ENCODE peak calls at places on chromosome 1, in nine cellular contexts. G, D, I, B, O, L, P, K and H are unnamed samples.

GRCh38 chr1:11000526-11000925 is 11.9 kb upstream of the TARDBP start:
- DNase-seq in G (no peak), D (no peak), I (no peak), B (no peak), O (no peak), L (no peak), P (no peak), K (no peak), H (no peak)

GRCh38 chr1:203041351-203041932 is 15.2 kb downstream of the PPFIA4 start:
- DNase-seq in G (no peak), D (no peak), I (no peak), B (no peak), O (no peak), L (no peak), P (no peak), K (no peak), H (no peak)

GRCh38 chr1:214551052-214551435 is 358 bp downstream of the PTPN14 start:
- DNase-seq in G (no peak), D (no peak), I (no peak), B (no peak), O (peak), L (no peak), P (peak), K (no peak), H (no peak)

GRCh38 chr1:208950206-208950605 is 633.3 kb upstream of the CAMK1G start:
- DNase-seq in G (no peak), D (no peak), I (no peak), B (no peak), O (no peak), L (no peak), P (no peak), K (no peak), H (no peak)

GRCh38 chr1:206867716-206868115 is 2.3 kb downstream of the IL20 start:
- DNase-seq in G (no peak), D (no peak), I (no peak), B (no peak), O (no peak), L (peak), P (no peak), K (no peak), H (no peak)

GRCh38 chr1:236994450-236994849 is 9.8 kb downstream of the MT1HL1 start:
- DNase-seq in G (no peak), D (no peak), I (no peak), B (no peak), O (no peak), L (no peak), P (no peak), K (no peak), H (no peak)

GRCh38 chr1:153796786-153797659 is 21.8 kb downstream of the SLC27A3 start:
- DNase-seq in G (no peak), D (peak), I (no peak), B (peak), O (no peak), L (peak), P (peak), K (peak), H (peak)

GRCh38 chr1:31785020-31785946 is 21.1 kb upstream of the ADGRB2 start:
- DNase-seq in G (no peak), D (no peak), I (no peak), B (no peak), O (peak), L (no peak), P (no peak), K (no peak), H (no peak)

GRCh38 chr1:205144751-205145150 is 23.0 kb upstream of the RBBP5 start:
- DNase-seq in G (no peak), D (no peak), I (no peak), B (no peak), O (no peak), L (peak), P (no peak), K (no peak), H (no peak)

GRCh38 chr1:92851729-92852128 is 19.9 kb downstream of the RPL5 start:
- DNase-seq in G (no peak), D (no peak), I (no peak), B (no peak), O (no peak), L (no peak), P (no peak), K (no peak), H (no peak)

GRCh38 chr1:27491748-27492700 is 2.1 kb upstream of the WASF2 start:
- DNase-seq in G (no peak), D (no peak), I (no peak), B (peak), O (peak), L (no peak), P (peak), K (no peak), H (peak)

GRCh38 chr1:6083385-6083784 is 37.7 kb downstream of the KCNAB2 start:
- DNase-seq in G (no peak), D (no peak), I (no peak), B (no peak), O (peak), L (no peak), P (no peak), K (no peak), H (no peak)

GRCh38 chr1:176545034-176545639 is 82.2 kb downstream of the PAPPA2 start:
- DNase-seq in G (no peak), D (no peak), I (no peak), B (no peak), O (no peak), L (no peak), P (no peak), K (no peak), H (no peak)

GRCh38 chr1:33346921-33347649 is 26.2 kb upstream of the A3GALT2 start:
- DNase-seq in G (peak), D (peak), I (peak), B (no peak), O (no peak), L (peak), P (no peak), K (no peak), H (no peak)

GRCh38 chr1:56302878-56303277 is 276.5 kb downstream of the PLPP3 start:
- DNase-seq in G (no peak), D (no peak), I (no peak), B (no peak), O (no peak), L (no peak), P (no peak), K (no peak), H (no peak)